ENCODE peak calls at places on chromosomes 13 and 19, in six cellular contexts. One of them, this sample, is unnamed. For H3K4me1, the result is how much of the 10 kb centered on the place peaks cover.

GRCh38 chr13:36154567-36155231 is 23.5 kb upstream of the DCLK1 start:
- DNase-seq in Peyer's patch: peak
- DNase-seq in hepatocyte: peak
- DNase-seq in aorta: no peak
- DNase-seq in CD8-positive, alpha-beta memory T cell: no peak
- DNase-seq in CD4-positive, alpha-beta memory T cell: no peak
- DNase-seq in this sample: no peak

GRCh38 chr19:17757125-17757524 is 5.8 kb downstream of the FCHO1 start:
- DNase-seq in CD8-positive, alpha-beta memory T cell: no peak
- DNase-seq in CD4-positive, alpha-beta memory T cell: no peak
- DNase-seq in hepatocyte: peak
- DNase-seq in Peyer's patch: peak
- DNase-seq in aorta: peak
- DNase-seq in this sample: no peak

GRCh38 chr13:98150836-98151489 is 8.1 kb downstream of the FARP1 start:
- DNase-seq in CD4-positive, alpha-beta memory T cell: no peak
- DNase-seq in hepatocyte: no peak
- DNase-seq in Peyer's patch: no peak
- DNase-seq in aorta: no peak
- DNase-seq in CD8-positive, alpha-beta memory T cell: no peak
- DNase-seq in this sample: no peak

GRCh38 chr19:11265785-11266236 is 3.5 kb upstream of the DOCK6 start:
- DNase-seq in Peyer's patch: peak
- DNase-seq in aorta: no peak
- DNase-seq in hepatocyte: peak
- DNase-seq in CD4-positive, alpha-beta memory T cell: no peak
- DNase-seq in CD8-positive, alpha-beta memory T cell: no peak
- DNase-seq in this sample: no peak

GRCh38 chr13:24900507-24900906 is 136.5 kb downstream of the RNF17 start:
- DNase-seq in aorta: no peak
- DNase-seq in CD8-positive, alpha-beta memory T cell: no peak
- DNase-seq in CD4-positive, alpha-beta memory T cell: no peak
- DNase-seq in Peyer's patch: no peak
- DNase-seq in hepatocyte: no peak
- DNase-seq in this sample: no peak

GRCh38 chr13:20134732-20135131 is 26.1 kb downstream of the GJA3 start:
- DNase-seq in hepatocyte: no peak
- DNase-seq in CD8-positive, alpha-beta memory T cell: no peak
- DNase-seq in aorta: no peak
- DNase-seq in Peyer's patch: no peak
- DNase-seq in CD4-positive, alpha-beta memory T cell: no peak
- DNase-seq in this sample: no peak

GRCh38 chr19:12774588-12775555 is at the start of gene HOOK2:
- DNase-seq in CD4-positive, alpha-beta memory T cell: no peak
- DNase-seq in Peyer's patch: peak
- DNase-seq in CD8-positive, alpha-beta memory T cell: no peak
- DNase-seq in aorta: no peak
- DNase-seq in hepatocyte: peak
- DNase-seq in this sample: peak

GRCh38 chr19:23698711-23699520 is 11.9 kb upstream of the ZNF675 start:
- DNase-seq in Peyer's patch: no peak
- DNase-seq in CD4-positive, alpha-beta memory T cell: no peak
- DNase-seq in hepatocyte: peak
- DNase-seq in CD8-positive, alpha-beta memory T cell: no peak
- DNase-seq in aorta: no peak
- DNase-seq in this sample: no peak

GRCh38 chr13:105272660-105273631 is 1262.5 kb downstream of the EFNB2 start:
- DNase-seq in Peyer's patch: no peak
- DNase-seq in CD4-positive, alpha-beta memory T cell: no peak
- DNase-seq in CD8-positive, alpha-beta memory T cell: no peak
- DNase-seq in aorta: no peak
- DNase-seq in hepatocyte: no peak
- DNase-seq in this sample: no peak
- H3K4me3 ChIP-seq in Peyer's patch: no peak
- H3K4me3 ChIP-seq in CD4-positive, alpha-beta memory T cell: no peak
- H3K4me3 ChIP-seq in CD8-positive, alpha-beta memory T cell: no peak
- H3K4me3 ChIP-seq in aorta: no peak
- H3K4me3 ChIP-seq in hepatocyte: no peak
- H3K4me3 ChIP-seq in this sample: no peak

GRCh38 chr19:16621165-16621800 is 6.7 kb downstream of the MED26 start:
- DNase-seq in hepatocyte: no peak
- DNase-seq in CD4-positive, alpha-beta memory T cell: no peak
- DNase-seq in CD8-positive, alpha-beta memory T cell: no peak
- DNase-seq in aorta: no peak
- DNase-seq in Peyer's patch: no peak
- DNase-seq in this sample: no peak
- H3K4me1 ChIP-seq in hepatocyte: under half
- H3K4me1 ChIP-seq in CD4-positive, alpha-beta memory T cell: half or more
- H3K4me1 ChIP-seq in CD8-positive, alpha-beta memory T cell: under half
- H3K4me1 ChIP-seq in aorta: under half
- H3K4me1 ChIP-seq in Peyer's patch: under half
- H3K4me1 ChIP-seq in this sample: under half

GRCh38 chr13:48493076-48493765 is 39.7 kb downstream of the RCBTB2 start:
- DNase-seq in hepatocyte: no peak
- DNase-seq in CD4-positive, alpha-beta memory T cell: peak
- DNase-seq in CD8-positive, alpha-beta memory T cell: peak
- DNase-seq in aorta: no peak
- DNase-seq in Peyer's patch: no peak
- DNase-seq in this sample: peak
- H3K4me3 ChIP-seq in hepatocyte: no peak
- H3K4me3 ChIP-seq in CD4-positive, alpha-beta memory T cell: peak
- H3K4me3 ChIP-seq in CD8-positive, alpha-beta memory T cell: peak
- H3K4me3 ChIP-seq in aorta: no peak
- H3K4me3 ChIP-seq in Peyer's patch: no peak
- H3K4me3 ChIP-seq in this sample: peak

GRCh38 chr19:28609944-28610343 is 603.0 kb downstream of the UQCRFS1 start:
- DNase-seq in hepatocyte: no peak
- DNase-seq in CD4-positive, alpha-beta memory T cell: no peak
- DNase-seq in CD8-positive, alpha-beta memory T cell: no peak
- DNase-seq in Peyer's patch: no peak
- DNase-seq in aorta: no peak
- DNase-seq in this sample: no peak

GRCh38 chr19:28607066-28607583 is 605.8 kb downstream of the UQCRFS1 start:
- DNase-seq in hepatocyte: no peak
- DNase-seq in CD4-positive, alpha-beta memory T cell: no peak
- DNase-seq in Peyer's patch: no peak
- DNase-seq in aorta: no peak
- DNase-seq in CD8-positive, alpha-beta memory T cell: no peak
- DNase-seq in this sample: no peak

GRCh38 chr19:28609091-28609755 is 603.7 kb downstream of the UQCRFS1 start:
- DNase-seq in aorta: no peak
- DNase-seq in CD8-positive, alpha-beta memory T cell: no peak
- DNase-seq in Peyer's patch: no peak
- DNase-seq in CD4-positive, alpha-beta memory T cell: no peak
- DNase-seq in hepatocyte: no peak
- DNase-seq in this sample: no peak

GRCh38 chr19:28606269-28607032 is 606.5 kb downstream of the UQCRFS1 start:
- DNase-seq in CD4-positive, alpha-beta memory T cell: no peak
- DNase-seq in aorta: no peak
- DNase-seq in hepatocyte: no peak
- DNase-seq in CD8-positive, alpha-beta memory T cell: no peak
- DNase-seq in Peyer's patch: no peak
- DNase-seq in this sample: no peak

DNA sequence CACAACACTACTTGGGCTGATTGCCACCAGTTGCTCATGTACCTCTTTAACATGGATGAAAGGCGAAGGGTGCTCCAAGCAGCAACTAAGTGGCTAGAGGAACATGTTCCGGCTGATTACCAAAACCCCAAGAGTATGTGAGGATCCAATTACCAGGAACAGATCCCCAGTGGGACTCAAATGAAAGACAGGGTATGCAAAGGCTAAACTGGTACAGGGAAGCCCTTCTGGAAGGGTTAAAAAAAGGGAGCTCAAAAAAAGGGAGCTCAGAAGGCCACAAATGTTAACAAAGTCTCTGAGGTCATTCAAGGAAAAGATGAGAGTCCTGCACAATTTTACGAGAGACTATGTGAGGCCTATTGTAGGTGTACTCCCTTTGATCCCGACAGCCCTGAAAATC is 604.7 kb downstream of the UQCRFS1 start:
- DNase-seq in CD8-positive, alpha-beta memory T cell: no peak
- DNase-seq in aorta: no peak
- DNase-seq in CD4-positive, alpha-beta memory T cell: no peak
- DNase-seq in Peyer's patch: no peak
- DNase-seq in hepatocyte: no peak
- DNase-seq in this sample: no peak
- H3K4me1 ChIP-seq in CD8-positive, alpha-beta memory T cell: under half
- H3K4me1 ChIP-seq in aorta: under half
- H3K4me1 ChIP-seq in CD4-positive, alpha-beta memory T cell: under half
- H3K4me1 ChIP-seq in Peyer's patch: under half
- H3K4me1 ChIP-seq in hepatocyte: under half
- H3K4me1 ChIP-seq in this sample: under half

DNA sequence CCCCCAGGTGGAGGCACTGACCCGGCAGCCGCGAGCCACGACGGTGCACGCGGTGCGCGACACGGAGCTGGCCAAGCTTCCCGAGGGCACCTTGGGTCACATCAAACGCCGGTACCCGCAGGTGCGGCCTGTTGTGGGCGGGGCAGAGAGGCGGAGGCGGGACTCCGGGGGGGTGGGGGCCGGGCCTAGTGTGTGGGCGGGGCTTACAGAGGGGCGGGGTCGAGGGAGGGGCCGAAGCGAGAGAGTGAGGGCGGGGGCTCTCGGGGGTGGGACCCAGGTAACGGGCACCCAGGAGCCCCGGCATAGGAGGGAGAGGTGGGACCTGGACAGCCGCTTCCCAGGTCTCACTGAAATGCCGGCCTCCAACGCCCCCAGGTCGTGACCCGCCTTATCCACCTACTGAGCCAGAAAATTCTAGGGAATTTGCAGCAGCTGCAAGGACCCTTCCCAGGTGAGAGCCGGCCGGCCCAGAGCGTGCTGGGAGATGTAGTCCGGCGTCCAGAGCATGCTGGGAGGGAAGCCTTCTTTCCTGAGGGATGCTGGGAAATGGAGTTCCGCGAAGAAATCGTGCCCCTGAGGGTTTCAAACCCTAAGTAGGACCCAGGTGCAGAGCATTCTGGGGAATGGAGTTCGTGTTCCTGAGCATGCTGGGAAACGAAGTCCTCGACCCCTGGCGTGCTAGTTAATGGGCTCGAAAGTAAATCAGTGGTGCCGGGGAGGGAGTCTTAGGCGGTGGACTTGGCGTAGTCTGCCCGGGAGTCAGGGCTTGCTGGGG is 15.7 kb downstream of the PNPLA6 start:
- DNase-seq in hepatocyte: peak
- DNase-seq in aorta: peak
- DNase-seq in CD8-positive, alpha-beta memory T cell: peak
- DNase-seq in Peyer's patch: peak
- DNase-seq in CD4-positive, alpha-beta memory T cell: peak
- DNase-seq in this sample: peak
- H3K4me3 ChIP-seq in hepatocyte: no peak
- H3K4me3 ChIP-seq in aorta: no peak
- H3K4me3 ChIP-seq in CD8-positive, alpha-beta memory T cell: no peak
- H3K4me3 ChIP-seq in Peyer's patch: peak
- H3K4me3 ChIP-seq in CD4-positive, alpha-beta memory T cell: no peak
- H3K4me3 ChIP-seq in this sample: no peak

GRCh38 chr19:42250249-42250665 is 4.7 kb downstream of the ERF start:
- DNase-seq in hepatocyte: no peak
- DNase-seq in CD8-positive, alpha-beta memory T cell: no peak
- DNase-seq in CD4-positive, alpha-beta memory T cell: no peak
- DNase-seq in aorta: peak
- DNase-seq in Peyer's patch: no peak
- DNase-seq in this sample: no peak
- H3K4me1 ChIP-seq in hepatocyte: under half
- H3K4me1 ChIP-seq in CD8-positive, alpha-beta memory T cell: under half
- H3K4me1 ChIP-seq in CD4-positive, alpha-beta memory T cell: under half
- H3K4me1 ChIP-seq in aorta: under half
- H3K4me1 ChIP-seq in Peyer's patch: under half
- H3K4me1 ChIP-seq in this sample: under half

GRCh38 chr19:2524361-2524839 is 48.5 kb downstream of the GADD45B start:
- DNase-seq in CD4-positive, alpha-beta memory T cell: no peak
- DNase-seq in aorta: no peak
- DNase-seq in CD8-positive, alpha-beta memory T cell: no peak
- DNase-seq in Peyer's patch: no peak
- DNase-seq in hepatocyte: no peak
- DNase-seq in this sample: no peak

GRCh38 chr19:2527716-2528115 is 51.8 kb downstream of the GADD45B start:
- DNase-seq in CD8-positive, alpha-beta memory T cell: no peak
- DNase-seq in CD4-positive, alpha-beta memory T cell: no peak
- DNase-seq in hepatocyte: no peak
- DNase-seq in aorta: no peak
- DNase-seq in Peyer's patch: no peak
- DNase-seq in this sample: no peak

GRCh38 chr19:2527171-2527570 is 51.2 kb downstream of the GADD45B start:
- DNase-seq in hepatocyte: no peak
- DNase-seq in Peyer's patch: no peak
- DNase-seq in CD8-positive, alpha-beta memory T cell: no peak
- DNase-seq in aorta: no peak
- DNase-seq in CD4-positive, alpha-beta memory T cell: no peak
- DNase-seq in this sample: no peak

GRCh38 chr19:2523630-2524311 is 47.8 kb downstream of the GADD45B start:
- DNase-seq in aorta: peak
- DNase-seq in CD4-positive, alpha-beta memory T cell: no peak
- DNase-seq in Peyer's patch: no peak
- DNase-seq in hepatocyte: no peak
- DNase-seq in CD8-positive, alpha-beta memory T cell: no peak
- DNase-seq in this sample: no peak

DNA sequence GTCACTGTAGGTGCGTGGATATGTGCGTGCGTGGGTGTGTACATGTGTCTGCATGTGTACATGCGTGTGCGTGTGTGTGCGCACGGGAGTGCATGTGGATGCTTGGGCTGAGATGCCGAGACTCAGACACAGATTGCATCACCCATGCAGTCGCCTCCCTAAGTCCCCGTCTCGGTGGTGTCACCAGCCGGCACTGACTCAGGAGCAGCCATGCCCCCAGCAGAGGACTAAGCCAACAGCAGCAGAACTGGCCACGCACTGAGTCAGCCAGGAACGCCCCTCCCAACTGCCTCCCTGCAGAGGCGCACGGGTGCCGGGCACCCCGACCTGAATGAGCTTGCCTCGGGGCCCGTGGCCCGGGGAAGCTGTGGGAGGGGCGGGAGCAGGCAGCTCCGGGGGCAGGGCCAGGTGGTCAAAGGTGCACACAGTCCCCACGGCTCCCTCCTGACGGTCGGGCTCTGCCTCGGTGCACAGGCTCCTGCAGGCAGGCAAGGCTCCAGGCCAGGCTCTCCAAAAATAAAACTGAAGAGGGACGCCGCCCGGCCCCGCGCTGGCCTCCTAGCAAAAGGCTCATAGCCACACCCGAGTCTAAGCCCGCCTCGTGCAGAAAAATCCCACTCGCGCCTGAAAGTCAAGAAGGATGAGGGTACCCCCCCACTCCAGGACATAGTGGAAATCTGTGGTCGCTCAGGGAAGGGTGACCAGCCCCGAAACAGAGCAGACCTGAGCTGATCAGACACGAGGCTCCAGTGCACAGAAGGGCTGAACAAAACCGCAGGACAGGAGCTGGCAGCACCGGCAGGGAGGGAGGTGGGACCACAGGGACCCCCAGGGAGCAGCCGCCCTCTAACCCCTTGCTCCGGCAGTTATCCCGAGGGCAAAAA is 49.2 kb downstream of the GADD45B start:
- DNase-seq in aorta: peak
- DNase-seq in CD4-positive, alpha-beta memory T cell: no peak
- DNase-seq in CD8-positive, alpha-beta memory T cell: no peak
- DNase-seq in Peyer's patch: no peak
- DNase-seq in hepatocyte: peak
- DNase-seq in this sample: no peak
- H3K4me3 ChIP-seq in aorta: no peak
- H3K4me3 ChIP-seq in CD4-positive, alpha-beta memory T cell: no peak
- H3K4me3 ChIP-seq in CD8-positive, alpha-beta memory T cell: no peak
- H3K4me3 ChIP-seq in Peyer's patch: peak
- H3K4me3 ChIP-seq in hepatocyte: no peak
- H3K4me3 ChIP-seq in this sample: no peak

This sample was measured in CD4-positive, CD25-positive, alpha-beta regulatory T cell.